ENCODE peak calls at places on chromosomes 1 and 21, in seven cellular contexts. E is fibroblast of lung, X is HCT116, Y is K562, J is OCI-LY7, D is hepatocyte, H is endothelial cell of umbilical vein. U is an unnamed sample. For H4K20me1 and H3K9me3, the result is how much of the 10 kb centered on the place peaks cover.

GRCh38 chr1:205880923-205881322 is 31.0 kb upstream of the PM20D1 start:
- DNase-seq in J (no peak), D (no peak), E (no peak), Y (no peak), X (no peak), H (no peak), U (no peak)

GRCh38 chr1:202329891-202330290 is 11.8 kb downstream of the UBE2T start:
- DNase-seq in E (no peak), D (no peak), Y (peak), H (no peak), J (no peak), X (no peak), U (no peak)

GRCh38 chr1:60765204-60765603 is 317.2 kb upstream of the NFIA start:
- DNase-seq in J (peak), H (peak), X (peak), E (peak), D (peak), Y (peak), U (no peak)

GRCh38 chr1:211935448-211935970 is 99.8 kb downstream of the INTS7 start:
- DNase-seq in D (no peak), H (no peak), X (no peak), Y (no peak), E (no peak), J (no peak), U (no peak)

GRCh38 chr1:942864-943533 is 16.1 kb downstream of the NOC2L start:
- DNase-seq in X (no peak), H (no peak), J (no peak), D (peak), E (peak), Y (peak), U (peak)

GRCh38 chr1:49448200-49448599 is 575.6 kb downstream of the AGBL4 start:
- DNase-seq in D (no peak), H (no peak), X (no peak), Y (no peak), E (no peak), J (no peak), U (no peak)

GRCh38 chr1:246613131-246613758 is 47.0 kb downstream of the CNST start:
- DNase-seq in H (no peak), J (no peak), D (peak), E (no peak), X (no peak), Y (no peak), U (no peak)

GRCh38 chr1:13651279-13651678 is 48.7 kb upstream of the PRDM2 start:
- DNase-seq in Y (no peak), H (no peak), J (no peak), E (peak), D (no peak), X (no peak), U (peak)

GRCh38 chr1:156149374-156150106 is 3.8 kb upstream of the SEMA4A start:
- DNase-seq in Y (peak), X (no peak), D (no peak), H (no peak), J (peak), E (no peak), U (no peak)

GRCh38 chr1:184840596-184840995 is 85.9 kb upstream of the EDEM3 start:
- DNase-seq in J (no peak), E (no peak), X (no peak), D (no peak), Y (no peak), H (no peak), U (no peak)

GRCh38 chr21:36718951-36719501 is 20.1 kb downstream of the SIM2 start:
- DNase-seq in Y (peak), J (no peak), D (no peak), E (no peak), H (no peak), X (peak), U (no peak)

GRCh38 chr1:57858740-57859139 is 434.9 kb upstream of the DAB1 start:
- DNase-seq in Y (no peak), E (no peak), H (no peak), J (no peak), D (no peak), X (no peak), U (no peak)

GRCh38 chr1:229941160-229941559 is 125.9 kb upstream of the GALNT2 start:
- DNase-seq in E (no peak), X (no peak), H (no peak), Y (no peak), J (no peak), D (peak), U (no peak)

GRCh38 chr21:42234026-42234425 is 15.1 kb downstream of the ABCG1 start:
- DNase-seq in X (no peak), H (no peak), E (no peak), J (no peak), D (no peak), Y (no peak), U (no peak)

GRCh38 chr1:93577536-93578432 is 103.9 kb downstream of the BCAR3 start:
- DNase-seq in Y (no peak), H (no peak), D (no peak), X (no peak), J (no peak), E (no peak), U (no peak)

GRCh38 chr1:26351591-26352337 is 2.2 kb downstream of the CRYBG2 start:
- DNase-seq in H (no peak), X (peak), D (peak), E (peak), Y (peak), J (no peak), U (peak)

GRCh38 chr21:45076245-45076661 is 1.9 kb downstream of the ADARB1 start:
- DNase-seq in E (no peak), X (no peak), Y (no peak), J (no peak), D (no peak), H (no peak), U (no peak)

GRCh38 chr1:159443063-159443750 is 3.7 kb downstream of the OR10J1 start:
- DNase-seq in J (no peak), H (no peak), X (no peak), D (no peak), E (no peak), Y (no peak), U (no peak)

GRCh38 chr21:35059742-35060141 is 10.6 kb upstream of the RUNX1 start:
- DNase-seq in D (no peak), Y (no peak), E (peak), H (no peak), J (no peak), X (no peak), U (peak)

GRCh38 chr1:94539496-94539895 is 2.1 kb downstream of the F3 start:
- DNase-seq in H (no peak), X (no peak), J (no peak), E (peak), D (no peak), Y (no peak), U (peak)

GRCh38 chr21:45253633-45254556 is 33.8 kb downstream of the POFUT2 start:
- DNase-seq in D (no peak), E (no peak), J (no peak), X (no peak), H (no peak), Y (no peak), U (no peak)

GRCh38 chr1:113978863-113979702 is at the start of gene OLFML3:
- DNase-seq in X (peak), J (peak), Y (peak), H (peak), E (peak), D (peak), U (peak)

GRCh38 chr1:64826991-64827390 is 82.1 kb downstream of the RAVER2 start:
- DNase-seq in D (no peak), E (peak), Y (no peak), H (no peak), J (no peak), X (no peak), U (no peak)

GRCh38 chr1:41313661-41314131 is 47.5 kb upstream of the FOXO6 start:
- DNase-seq in Y (peak), J (peak), H (peak), X (peak), E (peak), D (no peak), U (no peak)

GRCh38 chr1:183632964-183633363 is 2.6 kb downstream of the ARPC5 start:
- DNase-seq in D (no peak), X (no peak), Y (peak), J (peak), E (no peak), H (no peak), U (no peak)
- H4K20me1 ChIP-seq in D (under half), X (under half), Y (under half), J (under half), E (under half), H (under half), U (under half)

GRCh38 chr1:117582341-117582902 is 23.4 kb upstream of the TENT5C start:
- DNase-seq in D (no peak), Y (no peak), X (no peak), J (no peak), H (no peak), E (no peak), U (no peak)

GRCh38 chr1:117580436-117580835 is 25.4 kb upstream of the TENT5C start:
- DNase-seq in X (no peak), E (no peak), H (no peak), J (no peak), D (no peak), Y (no peak), U (no peak)

GRCh38 chr1:117581391-117581943 is 24.4 kb upstream of the TENT5C start:
- DNase-seq in E (no peak), X (no peak), J (no peak), H (no peak), D (no peak), Y (no peak), U (no peak)

GRCh38 chr1:117579221-117579906 is 26.5 kb upstream of the TENT5C start:
- DNase-seq in Y (no peak), E (no peak), D (no peak), J (no peak), H (no peak), X (no peak), U (no peak)

DNA sequence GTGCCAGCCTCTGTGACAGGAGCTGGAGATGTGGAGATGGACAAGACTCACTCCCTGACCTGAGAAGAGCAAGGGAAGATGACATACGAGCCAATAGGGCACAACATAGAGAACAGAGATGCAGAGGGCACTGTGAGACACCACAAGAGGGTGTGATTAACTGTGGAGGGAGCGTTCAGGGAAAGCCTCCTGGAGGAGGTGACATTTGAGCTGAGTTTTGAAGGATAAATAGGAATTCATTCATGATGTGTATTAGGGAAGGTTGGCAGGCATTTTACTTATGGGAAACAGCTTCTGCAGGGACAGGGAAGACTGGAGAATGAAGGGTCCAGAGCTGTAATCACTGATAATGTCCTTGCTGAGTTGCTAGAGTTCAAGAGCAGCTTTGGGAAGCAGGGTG is 25.0 kb upstream of the TENT5C start:
- DNase-seq in H (no peak), D (no peak), X (no peak), Y (no peak), J (no peak), E (no peak), U (no peak)
- H3K4me3 ChIP-seq in H (no peak), D (no peak), X (no peak), Y (no peak), J (no peak), E (no peak), U (no peak)

GRCh38 chr1:228364706-228365213 is 41.9 kb downstream of the TRIM11 start:
- DNase-seq in J (no peak), D (no peak), H (no peak), Y (no peak), E (no peak), X (no peak), U (no peak)
- H3K9me3 ChIP-seq in J (under half), D (under half), H (under half), Y (under half), E (under half), X (under half), U (under half)

GRCh38 chr1:204854286-204854685 is 16.4 kb upstream of the NFASC start:
- DNase-seq in H (no peak), Y (no peak), E (no peak), J (no peak), X (no peak), D (no peak), U (no peak)
- H4K20me1 ChIP-seq in H (under half), Y (under half), E (under half), J (under half), X (under half), D (under half), U (half or more)

DNA sequence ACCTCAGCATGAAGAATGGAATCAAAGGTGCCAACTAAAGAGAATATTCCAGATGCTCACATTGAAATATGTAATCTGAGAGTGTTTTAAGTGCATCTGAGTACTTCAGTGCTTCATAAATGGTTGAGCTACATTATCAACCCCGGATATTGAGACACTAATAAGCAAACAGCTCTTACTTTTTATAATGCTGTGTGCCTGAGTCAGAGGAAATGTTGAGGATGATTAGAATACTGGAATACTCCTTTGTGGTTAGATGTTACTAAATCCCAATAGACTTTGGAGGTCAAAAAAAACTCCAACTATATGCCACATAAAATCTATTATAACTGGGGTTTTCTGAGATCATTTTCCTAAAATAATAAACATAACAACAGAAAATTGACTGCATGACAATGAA is 12.5 kb upstream of the KCNA3 start:
- DNase-seq in D (no peak), X (no peak), J (no peak), H (no peak), Y (no peak), E (peak), U (no peak)
- H3K4me3 ChIP-seq in D (no peak), X (no peak), J (no peak), H (no peak), Y (no peak), E (no peak), U (no peak)

DNA sequence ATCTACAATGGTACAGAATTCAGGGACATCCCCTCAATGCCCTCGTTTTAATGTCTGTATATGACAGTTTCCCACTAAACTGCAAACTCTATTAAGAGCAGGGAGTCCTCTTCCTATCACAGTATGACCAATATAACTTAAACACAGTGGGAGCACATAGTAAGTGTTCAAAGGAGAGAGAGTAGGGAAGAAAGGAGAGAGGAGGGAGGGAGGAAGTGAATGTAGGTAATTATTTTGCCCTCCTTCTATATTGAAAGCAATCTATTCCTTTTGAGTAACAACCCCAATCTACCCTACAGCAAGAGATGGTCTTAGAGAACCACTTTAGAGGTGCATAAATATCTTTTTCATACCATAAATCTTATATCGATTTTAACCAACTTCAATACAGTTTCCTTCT is 121.4 kb downstream of the MRPL39 start:
- DNase-seq in D (no peak), Y (no peak), J (no peak), X (no peak), H (no peak), E (no peak), U (no peak)
- H3K9me3 ChIP-seq in D (under half), Y (under half), J (under half), X (under half), H (under half), E (under half), U (under half)

GRCh38 chr1:19479351-19480120 is 5.8 kb downstream of the CAPZB start:
- DNase-seq in Y (peak), H (peak), D (no peak), X (no peak), J (no peak), E (no peak), U (no peak)
- H4K20me1 ChIP-seq in Y (half or more), H (under half), D (half or more), X (under half), J (under half), E (under half), U (half or more)

GRCh38 chr1:115088115-115088794 is 1.0 kb downstream of the TSPAN2 start:
- DNase-seq in J (no peak), Y (no peak), X (no peak), E (no peak), H (no peak), D (no peak), U (no peak)
- H3K4me3 ChIP-seq in J (no peak), Y (no peak), X (no peak), E (no peak), H (no peak), D (no peak), U (peak)

GRCh38 chr1:235675152-235675890 is 25.7 kb upstream of the GNG4 start:
- DNase-seq in D (peak), J (no peak), E (no peak), X (no peak), H (no peak), Y (no peak), U (no peak)
- H3K9me3 ChIP-seq in D (under half), J (under half), E (under half), X (under half), H (under half), Y (under half), U (under half)

U was measured in astrocyte.